ENCODE peak calls at places on chromosomes 2 and 18, in seven cellular contexts. V is CD8-positive, alpha-beta T cell; J is sigmoid colon; F is AG10803; D is HFFc6; H is K562; A is lower lobe of right lung. M is an unnamed sample.

GRCh38 chr18:58268849-58269248 is 224.8 kb downstream of the NEDD4L start:
- DNase-seq in F (peak), V (no peak), J (no peak), D (peak), A (no peak), H (no peak), M (no peak)

GRCh38 chr2:190467575-190468083 is 59.5 kb downstream of the MFSD6 start:
- DNase-seq in F (peak), H (no peak), A (no peak), V (no peak), D (peak), J (no peak), M (no peak)

GRCh38 chr2:172969609-172970008 is 106.0 kb upstream of the MAP3K20 start:
- DNase-seq in F (no peak), A (no peak), H (no peak), V (no peak), D (no peak), J (no peak), M (no peak)

GRCh38 chr2:104412384-104412783 is 441.5 kb upstream of the POU3F3 start:
- DNase-seq in V (no peak), H (peak), A (no peak), J (no peak), D (no peak), F (peak), M (no peak)

GRCh38 chr2:139177041-139177440 is 396.9 kb upstream of the NXPH2 start:
- DNase-seq in F (no peak), V (no peak), D (no peak), H (no peak), A (no peak), J (no peak), M (no peak)

GRCh38 chr2:53724511-53724910 is 43.1 kb upstream of the CHAC2 start:
- DNase-seq in F (peak), D (peak), J (no peak), V (no peak), A (no peak), H (no peak), M (no peak)

GRCh38 chr18:24315170-24315569 is 82.5 kb downstream of the OSBPL1A start:
- DNase-seq in A (no peak), F (no peak), H (no peak), J (no peak), D (peak), V (no peak), M (no peak)

GRCh38 chr2:3289971-3290370 is 87.6 kb downstream of the EIPR1 start:
- DNase-seq in H (no peak), V (no peak), D (no peak), J (no peak), A (no peak), F (no peak), M (no peak)

GRCh38 chr2:34734662-34735061 is 1135.6 kb upstream of the FAM98A start:
- DNase-seq in A (no peak), D (no peak), H (no peak), J (no peak), V (no peak), F (no peak), M (no peak)

GRCh38 chr2:16630463-16630862 is 35.2 kb downstream of the CYRIA start:
- DNase-seq in F (no peak), J (no peak), D (no peak), H (no peak), V (no peak), A (no peak), M (no peak)

GRCh38 chr2:220847006-220847405 is 725.1 kb downstream of the EPHA4 start:
- DNase-seq in J (no peak), A (no peak), H (no peak), D (no peak), F (peak), V (no peak), M (no peak)

GRCh38 chr18:41134426-41134825 is 820.6 kb upstream of the PIK3C3 start:
- DNase-seq in D (no peak), H (no peak), A (no peak), J (no peak), F (peak), V (no peak), M (no peak)

GRCh38 chr2:236081171-236081570 is 87.0 kb downstream of the GBX2 start:
- DNase-seq in F (no peak), D (no peak), J (no peak), A (no peak), H (no peak), V (no peak), M (no peak)

GRCh38 chr2:238853724-238854123 is 5.8 kb downstream of the TWIST2 start:
- DNase-seq in F (peak), H (no peak), V (no peak), A (no peak), D (no peak), J (peak), M (peak)

GRCh38 chr2:64259301-64259700 is 115.1 kb upstream of the PELI1 start:
- DNase-seq in F (peak), J (no peak), D (no peak), A (no peak), H (no peak), V (no peak), M (no peak)

GRCh38 chr2:26683583-26683982 is 8.9 kb upstream of the KCNK3 start:
- DNase-seq in D (no peak), J (peak), V (no peak), F (no peak), H (no peak), A (no peak), M (no peak)

GRCh38 chr2:98761267-98761781 is 30.4 kb upstream of the MGAT4A start:
- DNase-seq in J (no peak), A (no peak), F (no peak), D (no peak), H (no peak), V (peak), M (no peak)

GRCh38 chr2:225670111-225670974 is 270.8 kb downstream of the NYAP2 start:
- DNase-seq in D (peak), H (no peak), V (no peak), J (no peak), F (peak), A (no peak), M (no peak)

GRCh38 chr2:225668606-225669266 is 269.2 kb downstream of the NYAP2 start:
- DNase-seq in F (peak), A (no peak), J (no peak), D (peak), H (peak), V (peak), M (no peak)

DNA sequence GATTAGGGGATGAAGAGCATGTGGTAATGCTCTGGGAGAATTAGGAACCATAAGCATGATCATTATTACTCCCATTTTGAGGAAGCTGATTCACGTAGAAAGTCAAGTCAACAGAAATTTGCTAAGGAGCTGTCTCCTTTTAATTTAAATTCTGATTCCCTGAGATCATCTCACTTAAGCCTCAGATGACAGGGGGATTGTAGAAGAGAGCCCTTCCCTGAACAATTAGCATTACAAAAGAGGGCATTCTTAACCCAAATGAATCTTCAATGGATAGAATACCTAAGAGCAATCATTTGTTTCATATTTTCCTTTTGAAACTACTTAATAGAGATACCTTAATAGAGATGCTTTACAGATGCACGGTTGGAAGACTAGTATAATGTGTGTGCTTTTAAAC is 268.0 kb downstream of the NYAP2 start:
- DNase-seq in D (no peak), A (no peak), H (no peak), F (no peak), V (no peak), J (no peak), M (no peak)
- TF ChIP-seq CTCF in D (no peak), A (no peak), H (no peak), F (no peak), V (no peak), J (no peak), M (no peak)

GRCh38 chr2:1136071-1136470 is 185.4 kb downstream of the SNTG2 start:
- DNase-seq in J (no peak), V (no peak), F (peak), A (no peak), D (no peak), H (peak), M (no peak)
- TF ChIP-seq CTCF in J (peak), V (no peak), F (peak), A (no peak), D (peak), H (peak), M (peak)

GRCh38 chr2:204157684-204158083 is 221.1 kb downstream of the ICOS start:
- DNase-seq in A (no peak), V (no peak), J (no peak), H (no peak), D (no peak), F (no peak), M (no peak)

GRCh38 chr2:204152616-204153015 is 216.1 kb downstream of the ICOS start:
- DNase-seq in J (no peak), H (no peak), F (peak), V (no peak), D (no peak), A (no peak), M (no peak)

GRCh38 chr2:204150695-204151240 is 214.2 kb downstream of the ICOS start:
- DNase-seq in V (no peak), H (no peak), F (no peak), A (no peak), D (no peak), J (no peak), M (no peak)

GRCh38 chr2:204154863-204155262 is 218.3 kb downstream of the ICOS start:
- DNase-seq in J (no peak), V (no peak), A (no peak), D (no peak), F (no peak), H (no peak), M (no peak)
- TF ChIP-seq CTCF in J (no peak), V (no peak), A (no peak), D (no peak), F (no peak), H (no peak), M (no peak)

GRCh38 chr2:102843759-102844443 is 82.1 kb downstream of the TMEM182 start:
- DNase-seq in H (no peak), F (no peak), A (no peak), J (no peak), D (no peak), V (no peak), M (no peak)

GRCh38 chr2:102850888-102851287 is 89.1 kb downstream of the TMEM182 start:
- DNase-seq in H (no peak), J (no peak), F (no peak), D (no peak), V (no peak), A (no peak), M (no peak)

GRCh38 chr2:102844911-102845310 is 83.1 kb downstream of the TMEM182 start:
- DNase-seq in F (no peak), H (no peak), A (no peak), J (no peak), V (no peak), D (no peak), M (no peak)

DNA sequence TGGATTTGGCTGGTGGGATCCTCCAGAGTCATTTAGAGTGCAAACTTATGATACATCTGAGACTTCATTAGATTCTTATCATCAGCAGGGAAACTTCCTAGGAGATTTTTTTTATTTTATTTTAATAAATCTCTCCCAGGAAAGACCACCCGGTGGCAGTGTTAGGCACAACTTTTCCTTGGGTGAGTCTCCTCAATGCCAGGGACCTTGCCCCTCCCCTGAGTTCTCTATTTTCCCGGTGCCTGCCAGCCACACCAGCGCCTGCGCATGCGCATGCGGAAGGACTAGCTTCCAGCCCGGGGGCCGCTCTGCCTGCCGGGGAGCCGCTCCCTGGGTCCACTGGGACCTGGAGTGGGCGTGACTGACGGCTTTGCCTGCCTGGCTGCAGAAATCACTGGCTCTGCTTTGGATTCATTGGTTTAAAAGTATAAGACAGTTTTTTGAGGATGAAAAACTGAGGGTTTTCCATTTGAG is 86.6 kb downstream of the TMEM182 start:
- DNase-seq in F (no peak), J (peak), D (no peak), H (peak), A (peak), V (no peak), M (no peak)
- TF ChIP-seq CTCF in F (no peak), J (no peak), D (no peak), H (no peak), A (no peak), V (no peak), M (peak)

DNA sequence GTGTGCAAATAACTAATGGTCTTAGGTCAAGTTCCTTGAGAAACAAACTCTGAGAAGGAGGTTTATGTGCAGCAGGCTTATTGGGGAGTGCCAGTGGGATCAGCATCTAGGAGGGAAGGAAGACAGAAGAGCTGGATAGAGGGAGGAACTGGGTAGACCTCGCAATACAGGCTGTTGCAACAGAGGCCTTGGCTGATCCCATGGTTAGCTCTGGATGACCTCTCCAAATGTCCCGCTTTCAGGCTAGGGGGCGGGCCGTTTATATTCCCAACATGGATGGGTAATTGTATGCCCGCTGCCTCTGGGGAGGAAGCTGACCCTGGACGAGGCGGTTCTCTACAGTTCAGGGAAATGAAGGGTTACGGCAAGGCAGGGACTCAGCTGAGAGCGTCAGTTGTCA is 14.7 kb upstream of the CAPN13 start:
- DNase-seq in F (no peak), A (no peak), J (no peak), V (no peak), D (no peak), H (no peak), M (no peak)
- TF ChIP-seq CTCF in F (no peak), A (no peak), J (no peak), V (no peak), D (no peak), H (no peak), M (no peak)

GRCh38 chr2:50143822-50144575 is 887.9 kb downstream of the NRXN1 start:
- DNase-seq in F (peak), D (no peak), A (no peak), V (no peak), J (no peak), H (no peak), M (no peak)
- TF ChIP-seq CTCF in F (peak), D (peak), A (peak), V (no peak), J (peak), H (peak), M (peak)

DNA sequence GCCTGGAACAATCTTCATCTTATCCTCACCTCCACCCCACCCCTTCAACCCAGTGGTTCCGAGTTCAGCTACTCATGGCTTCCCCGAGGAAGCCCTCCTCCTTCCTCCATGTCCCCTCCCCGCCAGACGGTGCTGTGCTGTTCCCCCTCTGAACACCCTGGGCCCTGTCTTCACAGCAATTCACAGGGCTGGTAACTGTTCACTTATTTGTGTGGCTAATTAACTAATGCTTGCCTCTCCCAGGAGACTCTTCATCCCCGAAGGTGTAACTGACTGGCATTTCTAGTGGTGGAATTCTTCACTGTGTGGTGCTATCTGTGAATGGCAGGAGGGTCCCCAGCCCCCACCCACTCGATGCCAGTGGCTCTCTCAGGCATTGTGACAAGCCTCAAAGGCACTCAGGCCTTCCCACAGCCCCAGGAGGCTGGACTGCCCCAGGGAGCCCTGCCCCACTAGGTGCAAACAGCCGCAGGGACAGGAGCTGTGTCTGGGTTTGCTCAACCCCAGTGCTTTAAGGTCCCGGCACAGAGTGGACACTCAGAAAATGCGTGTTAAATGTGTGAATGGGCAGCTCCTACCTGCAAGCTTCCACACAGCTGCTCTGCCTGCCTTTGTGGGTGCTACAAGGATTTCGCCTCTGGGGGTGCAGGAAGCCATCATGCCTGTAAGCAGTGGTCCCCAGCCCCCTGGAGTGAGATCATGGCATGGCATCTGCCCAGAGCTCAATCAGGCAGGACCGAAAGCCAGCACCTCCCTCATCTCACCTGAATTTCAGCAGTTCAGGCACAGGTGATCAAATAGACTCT is 133.6 kb upstream of the ID2 start:
- DNase-seq in D (no peak), A (no peak), V (no peak), J (peak), F (no peak), H (no peak), M (no peak)
- TF ChIP-seq CTCF in D (no peak), A (no peak), V (no peak), J (no peak), F (no peak), H (no peak), M (no peak)